ENCODE peak calls at places on chromosomes 16 and 17, in five cellular contexts. T is activated CD4-positive, alpha-beta memory T cell treated with anti-CD3 and anti-CD28 coated beads, Interleukin-2, amount 10 ng/mL, durations not matched to agents 7 days and 5 days; J is adrenal gland; W is effector CD8-positive, alpha-beta T cell; B is NCI-H1694. A is an unnamed sample.

GRCh38 chr16:57863434-57864160 is 61.3 kb upstream of the KIFC3 start:
- DNase-seq in W (no peak), T (no peak), B (no peak), J (peak), A (no peak)

GRCh38 chr17:28390123-28390522 is 15.9 kb downstream of the SLC46A1 start:
- DNase-seq in W (no peak), B (no peak), J (no peak), T (no peak), A (no peak)

GRCh38 chr17:39665642-39666221 is 583 bp downstream of the TCAP start:
- DNase-seq in T (no peak), J (no peak), W (no peak), B (peak), A (peak)

GRCh38 chr17:20852541-20853370 is 190.1 kb downstream of the USP22 start:
- DNase-seq in J (no peak), B (peak), W (no peak), T (peak), A (no peak)

GRCh38 chr16:1871974-1872635 is at the start of gene MEIOB:
- DNase-seq in T (peak), W (peak), J (peak), B (no peak), A (no peak)

GRCh38 chr16:50311134-50311528 is 44.8 kb downstream of the ADCY7 start:
- DNase-seq in J (no peak), B (no peak), W (no peak), T (peak), A (no peak)

GRCh38 chr16:47426806-47427205 is 34.1 kb downstream of the ITFG1 start:
- DNase-seq in W (no peak), J (no peak), B (no peak), T (no peak), A (no peak)

GRCh38 chr16:57810197-57811024 is 8.1 kb upstream of the KIFC3 start:
- DNase-seq in B (no peak), J (peak), T (peak), W (peak), A (peak)

GRCh38 chr17:77513045-77513444 is 372.3 kb downstream of the SEC14L1 start:
- DNase-seq in B (no peak), J (no peak), T (no peak), W (no peak), A (no peak)

GRCh38 chr16:53726625-53727024 is 22.7 kb downstream of the FTO start:
- DNase-seq in B (no peak), T (no peak), W (no peak), J (no peak), A (no peak)

GRCh38 chr16:46859719-46860152 is 24.4 kb upstream of the GPT2 start:
- DNase-seq in B (no peak), J (peak), W (no peak), T (peak), A (no peak)

GRCh38 chr17:19424934-19425868 is 14.2 kb downstream of the RNF112 start:
- DNase-seq in B (no peak), J (no peak), T (no peak), W (no peak), A (no peak)

GRCh38 chr17:80389011-80389995 is 25.7 kb upstream of the ENDOV start:
- DNase-seq in B (no peak), W (no peak), T (no peak), J (no peak), A (no peak)

GRCh38 chr16:53511403-53512280 is 8.6 kb upstream of the AKTIP start:
- DNase-seq in J (no peak), W (no peak), T (no peak), B (no peak), A (peak)

GRCh38 chr17:14774774-14775173 is 473.9 kb downstream of the HS3ST3B1 start:
- DNase-seq in J (no peak), T (no peak), B (no peak), W (no peak), A (no peak)

GRCh38 chr17:27743288-27743885 is 56.9 kb downstream of the NOS2 start:
- DNase-seq in J (no peak), W (no peak), B (no peak), T (peak), A (no peak)

GRCh38 chr17:46266656-46267544 is 28.0 kb upstream of the LRRC37A start:
- DNase-seq in W (peak), T (peak), J (peak), B (peak), A (peak)

GRCh38 chr17:17783825-17784598 is 52.8 kb downstream of the SREBF1 start:
- DNase-seq in J (no peak), T (no peak), B (peak), W (peak), A (peak)

GRCh38 chr16:53509906-53510703 is 7.1 kb upstream of the AKTIP start:
- DNase-seq in J (peak), W (peak), T (peak), B (peak), A (peak)

GRCh38 chr17:16432017-16432416 is 16.6 kb downstream of the TRPV2 start:
- DNase-seq in J (no peak), T (no peak), W (no peak), B (no peak), A (no peak)

GRCh38 chr17:74566132-74566753 is 1.1 kb downstream of the CD300H start:
- DNase-seq in B (peak), J (no peak), W (no peak), T (peak), A (peak)

GRCh38 chr16:79418588-79418987 is 181.9 kb downstream of the MAF start:
- DNase-seq in J (no peak), W (no peak), T (no peak), B (no peak), A (no peak)

GRCh38 chr16:47460301-47460754 is 535 bp downstream of the ITFG1 start:
- DNase-seq in B (no peak), J (no peak), T (no peak), W (no peak), A (no peak)

GRCh38 chr16:88681709-88682451 is 4.4 kb downstream of the SNAI3 start:
- DNase-seq in T (peak), W (peak), J (no peak), B (no peak), A (peak)

GRCh38 chr17:32564325-32564724 is 77.5 kb downstream of the CDK5R1 start:
- DNase-seq in W (no peak), T (no peak), B (no peak), J (no peak), A (no peak)

GRCh38 chr16:10120953-10121352 is 61.3 kb downstream of the GRIN2A start:
- DNase-seq in T (no peak), J (no peak), W (no peak), B (no peak), A (no peak)

GRCh38 chr16:73020409-73020884 is 27.5 kb downstream of the ZFHX3 start:
- DNase-seq in W (no peak), J (peak), B (no peak), T (no peak), A (no peak)

GRCh38 chr17:41404024-41404651 is 6.7 kb upstream of the KRT31 start:
- DNase-seq in B (no peak), J (no peak), T (peak), W (no peak), A (no peak)

GRCh38 chr17:64723781-64724180 is 61.7 kb upstream of the SMURF2 start:
- DNase-seq in T (no peak), J (no peak), W (no peak), B (no peak), A (no peak)

GRCh38 chr16:84294196-84295142 is at the start of gene WFDC1:
- DNase-seq in W (no peak), B (no peak), T (no peak), J (no peak), A (no peak)

GRCh38 chr17:8420041-8420934 is 15.4 kb upstream of the NDEL1 start:
- DNase-seq in J (peak), W (no peak), T (no peak), B (no peak), A (no peak)

GRCh38 chr16:53111078-53111776 is 56.4 kb downstream of the CHD9 start:
- DNase-seq in W (no peak), T (no peak), J (no peak), B (no peak), A (no peak)

GRCh38 chr17:82858376-82859126 is 18.7 kb upstream of the ZNF750 start:
- DNase-seq in B (no peak), J (no peak), T (no peak), W (no peak), A (peak)

GRCh38 chr17:76166168-76166567 is 25.1 kb upstream of the FOXJ1 start:
- DNase-seq in T (no peak), W (no peak), B (no peak), J (no peak), A (no peak)

GRCh38 chr17:78939615-78940014 is 14.4 kb upstream of the TIMP2 start:
- DNase-seq in W (no peak), B (no peak), T (no peak), J (no peak), A (no peak)

A was measured in DND-41.